ENCODE peak calls at places on chromosomes 4 and X, in four cellular contexts. One of them, this sample, is unnamed.

GRCh38 chr4:60682901-60683300 is 517.2 kb upstream of the ADGRL3 start:
- DNase-seq in amniotic stem cell: peak; percentile 44
- DNase-seq in CD4-positive, alpha-beta T cell: no peak
- DNase-seq in sigmoid colon: no peak
- DNase-seq in this sample: no peak

GRCh38 chrX:132968282-132968681 is 9.9 kb upstream of the HS6ST2 start:
- DNase-seq in amniotic stem cell: no peak
- DNase-seq in sigmoid colon: no peak
- DNase-seq in CD4-positive, alpha-beta T cell: no peak
- DNase-seq in this sample: no peak

GRCh38 chrX:132963846-132964245 is 5.4 kb upstream of the HS6ST2 start:
- DNase-seq in amniotic stem cell: no peak
- DNase-seq in CD4-positive, alpha-beta T cell: no peak
- DNase-seq in sigmoid colon: no peak
- DNase-seq in this sample: no peak

GRCh38 chr4:155629831-155630425 is 36.7 kb upstream of the GUCY1A1 start:
- DNase-seq in CD4-positive, alpha-beta T cell: no peak
- DNase-seq in sigmoid colon: no peak
- DNase-seq in amniotic stem cell: no peak
- DNase-seq in this sample: no peak

GRCh38 chrX:152635941-152636340 is 1.8 kb upstream of the GABRQ start:
- DNase-seq in sigmoid colon: no peak
- DNase-seq in amniotic stem cell: peak; percentile 1
- DNase-seq in CD4-positive, alpha-beta T cell: no peak
- DNase-seq in this sample: no peak

GRCh38 chr4:138540056-138540800 is 298.1 kb upstream of the SLC7A11 start:
- DNase-seq in amniotic stem cell: no peak
- DNase-seq in sigmoid colon: no peak
- DNase-seq in CD4-positive, alpha-beta T cell: no peak
- DNase-seq in this sample: no peak

GRCh38 chr4:127486248-127486647 is 146.5 kb upstream of the INTU start:
- DNase-seq in amniotic stem cell: no peak
- DNase-seq in CD4-positive, alpha-beta T cell: no peak
- DNase-seq in sigmoid colon: no peak
- DNase-seq in this sample: no peak

GRCh38 chrX:136762820-136763452 is 17.8 kb downstream of the ARHGEF6 start:
- DNase-seq in sigmoid colon: no peak
- DNase-seq in CD4-positive, alpha-beta T cell: no peak
- DNase-seq in amniotic stem cell: no peak
- DNase-seq in this sample: no peak

GRCh38 chrX:45806410-45807121 is 605.9 kb upstream of the DIPK2B start:
- DNase-seq in amniotic stem cell: peak; percentile 56
- DNase-seq in sigmoid colon: no peak
- DNase-seq in CD4-positive, alpha-beta T cell: peak; percentile 24
- DNase-seq in this sample: peak; percentile 62

GRCh38 chr4:124025423-124025822 is 628.8 kb downstream of the SPRY1 start:
- DNase-seq in sigmoid colon: no peak
- DNase-seq in CD4-positive, alpha-beta T cell: no peak
- DNase-seq in amniotic stem cell: no peak
- DNase-seq in this sample: no peak

GRCh38 chr4:140223056-140223810 is 69.2 kb upstream of the MAML3 start:
- DNase-seq in sigmoid colon: no peak
- DNase-seq in amniotic stem cell: no peak
- DNase-seq in CD4-positive, alpha-beta T cell: no peak
- DNase-seq in this sample: no peak

GRCh38 chr4:78520808-78521226 is 30.8 kb upstream of the ANXA3 start:
- DNase-seq in amniotic stem cell: no peak
- DNase-seq in sigmoid colon: no peak
- DNase-seq in CD4-positive, alpha-beta T cell: no peak
- DNase-seq in this sample: no peak

GRCh38 chr4:152464030-152464823 is 71.7 kb downstream of the FBXW7 start:
- DNase-seq in amniotic stem cell: no peak
- DNase-seq in sigmoid colon: no peak
- DNase-seq in CD4-positive, alpha-beta T cell: no peak
- DNase-seq in this sample: no peak

GRCh38 chr4:946517-947471 is 14.5 kb downstream of the TMEM175 start:
- DNase-seq in sigmoid colon: no peak
- DNase-seq in CD4-positive, alpha-beta T cell: no peak
- DNase-seq in amniotic stem cell: no peak
- DNase-seq in this sample: no peak

GRCh38 chr4:147482281-147482680 is 1.4 kb downstream of the EDNRA start:
- DNase-seq in CD4-positive, alpha-beta T cell: no peak
- DNase-seq in sigmoid colon: no peak
- DNase-seq in amniotic stem cell: no peak
- DNase-seq in this sample: no peak

GRCh38 chr4:143420227-143420626 is 83.6 kb downstream of the GAB1 start:
- DNase-seq in CD4-positive, alpha-beta T cell: no peak
- DNase-seq in sigmoid colon: no peak
- DNase-seq in amniotic stem cell: no peak
- DNase-seq in this sample: no peak

GRCh38 chrX:136047001-136047642 is 61.9 kb downstream of the SLC9A6 start:
- DNase-seq in amniotic stem cell: no peak
- DNase-seq in sigmoid colon: no peak
- DNase-seq in CD4-positive, alpha-beta T cell: no peak
- DNase-seq in this sample: no peak

GRCh38 chr4:17670423-17670822 is 56.0 kb downstream of the MED28 start:
- DNase-seq in CD4-positive, alpha-beta T cell: no peak
- DNase-seq in amniotic stem cell: no peak
- DNase-seq in sigmoid colon: no peak
- DNase-seq in this sample: no peak

GRCh38 chr4:123046096-123046495 is 123.7 kb upstream of the NUDT6 start:
- DNase-seq in sigmoid colon: no peak
- DNase-seq in CD4-positive, alpha-beta T cell: no peak
- DNase-seq in amniotic stem cell: no peak
- DNase-seq in this sample: no peak

This sample was measured in CD8-positive, alpha-beta T cell.